ENCODE peak calls at places on chromosomes 5 and 9, in seven cellular contexts. G is IMR-90, F is adrenal gland, I is ovary, Y is tibial artery, R is lung, O is thoracic aorta. D is an unnamed sample.

GRCh38 chr5:72380491-72381274 is 60.5 kb downstream of the PTCD2 start:
- DNase-seq in I (no peak), F (peak; percentile 19), G (peak; percentile 42), R (no peak), O (no peak), Y (no peak), D (no peak)

GRCh38 chr9:112029921-112030444 is 133.4 kb downstream of the UGCG start:
- DNase-seq in Y (no peak), F (no peak), R (no peak), O (no peak), I (no peak), G (peak; percentile 84), D (no peak)

GRCh38 chr5:132228241-132229035 is 785 bp upstream of the P4HA2 start:
- DNase-seq in G (no peak), R (no peak), O (no peak), I (no peak), F (no peak), Y (no peak), D (no peak)

GRCh38 chr5:143417503-143418139 is 14.1 kb upstream of the NR3C1 start:
- DNase-seq in G (no peak), O (no peak), I (no peak), Y (no peak), F (no peak), R (no peak), D (no peak)

GRCh38 chr5:17314907-17315471 is 97.6 kb downstream of the BASP1 start:
- DNase-seq in G (no peak), R (no peak), Y (no peak), O (no peak), F (no peak), I (no peak), D (no peak)

GRCh38 chr5:103041071-103041676 is 78.8 kb downstream of the GIN1 start:
- DNase-seq in R (no peak), F (no peak), O (no peak), G (peak; percentile 65), I (no peak), Y (no peak), D (no peak)

GRCh38 chr5:32239385-32239784 is 65.3 kb upstream of the GOLPH3 start:
- DNase-seq in R (no peak), Y (no peak), I (no peak), O (no peak), F (no peak), G (no peak), D (no peak)

GRCh38 chr9:7212101-7212500 is 454.3 kb downstream of the KDM4C start:
- DNase-seq in I (no peak), O (no peak), R (no peak), Y (no peak), G (no peak), F (no peak), D (no peak)

GRCh38 chr5:6736524-6737042 is 23.4 kb downstream of the TENT4A start:
- DNase-seq in F (no peak), I (no peak), Y (no peak), G (no peak), R (no peak), O (no peak), D (no peak)

GRCh38 chr5:40842351-40842750 is 1.2 kb downstream of the CARD6 start:
- DNase-seq in I (no peak), O (no peak), Y (no peak), R (no peak), F (no peak), G (peak; percentile 71), D (no peak)

GRCh38 chr5:140348104-140348503 is 1.7 kb upstream of the HBEGF start:
- DNase-seq in O (no peak), I (no peak), Y (no peak), G (no peak), F (no peak), R (no peak), D (no peak)

GRCh38 chr5:93532370-93532769 is 48.6 kb downstream of the NR2F1-AS1 start:
- DNase-seq in O (no peak), G (peak; percentile 94), R (peak; percentile 69), F (peak; percentile 93), I (peak; percentile 95), Y (peak; percentile 83), D (peak; percentile 80)

GRCh38 chr9:76654575-76654974 is 109.7 kb upstream of the PCA3 start:
- DNase-seq in Y (no peak), F (no peak), R (no peak), O (no peak), G (peak; percentile 97), I (no peak), D (no peak)

GRCh38 chr5:83745821-83746220 is 25.2 kb upstream of the HAPLN1 start:
- DNase-seq in Y (no peak), F (no peak), G (peak; percentile 25), R (no peak), I (no peak), O (no peak), D (no peak)

GRCh38 chr9:132182609-132183073 is 20.8 kb downstream of the NTNG2 start:
- DNase-seq in F (no peak), O (no peak), I (no peak), G (no peak), Y (no peak), R (no peak), D (no peak)

GRCh38 chr5:41115281-41115680 is 44.1 kb upstream of the MROH2B start:
- DNase-seq in Y (no peak), I (no peak), O (no peak), G (peak; percentile 94), R (no peak), F (no peak), D (no peak)

GRCh38 chr9:109726122-109726521 is 53.9 kb upstream of the PALM2AKAP2 start:
- DNase-seq in G (no peak), O (no peak), Y (no peak), F (no peak), R (no peak), I (no peak), D (no peak)

GRCh38 chr5:169408735-169409134 is 107.8 kb upstream of the SLIT3 start:
- DNase-seq in Y (no peak), F (no peak), G (no peak), I (no peak), O (no peak), R (no peak), D (no peak)

GRCh38 chr5:102583663-102584062 is 84.9 kb upstream of the SLCO6A1 start:
- DNase-seq in G (peak; percentile 18), I (no peak), R (no peak), Y (no peak), O (no peak), F (no peak), D (no peak)

GRCh38 chr9:18058564-18058963 is 415.4 kb upstream of the ADAMTSL1 start:
- DNase-seq in F (no peak), I (no peak), Y (no peak), O (no peak), R (no peak), G (no peak), D (no peak)

GRCh38 chr9:115627511-115627910 is 509.6 kb upstream of the TNC start:
- DNase-seq in R (no peak), I (no peak), Y (no peak), F (no peak), G (no peak), O (no peak), D (no peak)

GRCh38 chr9:128422783-128423150 is 2.1 kb downstream of the CERCAM start:
- DNase-seq in I (no peak), O (no peak), G (no peak), F (no peak), Y (no peak), R (no peak), D (no peak)

GRCh38 chr9:128420651-128421473 is at the start of gene CERCAM:
- DNase-seq in F (peak; percentile 55), O (no peak), R (peak; percentile 33), G (peak; percentile 25), Y (peak; percentile 38), I (peak; percentile 69), D (no peak)

GRCh38 chr9:128420060-128420650 is 502 bp upstream of the CERCAM start:
- DNase-seq in Y (peak; percentile 67), F (peak; percentile 71), I (peak; percentile 75), O (no peak), R (peak; percentile 65), G (peak; percentile 45), D (peak; percentile 64)

GRCh38 chr9:128419061-128419925 is 1.4 kb upstream of the CERCAM start:
- DNase-seq in R (no peak), F (peak; percentile 47), I (no peak), O (no peak), Y (no peak), G (peak; percentile 30), D (no peak)

DNA sequence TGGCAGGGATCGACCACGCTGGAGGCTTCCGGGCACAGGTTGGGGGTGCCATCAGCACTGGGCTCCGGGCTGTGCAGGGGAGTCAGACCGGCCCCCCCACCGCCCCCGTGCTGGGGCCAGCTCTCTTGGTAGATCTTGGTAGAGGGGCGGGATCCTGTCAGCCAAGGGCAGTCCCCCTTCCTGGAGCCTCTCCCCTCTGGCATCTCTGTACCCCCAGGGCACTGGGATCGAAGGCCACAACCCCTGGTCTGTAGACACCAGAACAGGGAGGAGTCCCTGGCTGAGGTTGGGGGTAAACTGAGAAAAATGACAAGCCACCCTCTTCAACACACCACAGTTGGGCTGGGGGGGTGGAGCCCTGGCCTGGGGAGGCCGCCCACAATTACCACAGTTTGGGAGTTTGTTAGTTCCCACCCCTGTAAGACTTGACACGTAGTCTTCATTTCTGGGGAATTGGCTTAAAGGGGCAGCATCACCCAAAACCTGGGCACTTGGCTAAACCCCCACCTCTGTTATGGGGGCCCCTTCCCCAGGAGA is 885 bp downstream of the CERCAM start:
- DNase-seq in I (no peak), R (no peak), F (no peak), O (no peak), G (no peak), Y (peak; percentile 63), D (no peak)
- H3K27me3 ChIP-seq in I (no peaks in the 10 kb centered on the region), R (no peaks in the 10 kb centered on the region), F (no peaks in the 10 kb centered on the region), O (no peaks in the 10 kb centered on the region), G (peaks cover 3% of the 10 kb centered on the region), Y (no peaks in the 10 kb centered on the region), D (no peaks in the 10 kb centered on the region)

DNA sequence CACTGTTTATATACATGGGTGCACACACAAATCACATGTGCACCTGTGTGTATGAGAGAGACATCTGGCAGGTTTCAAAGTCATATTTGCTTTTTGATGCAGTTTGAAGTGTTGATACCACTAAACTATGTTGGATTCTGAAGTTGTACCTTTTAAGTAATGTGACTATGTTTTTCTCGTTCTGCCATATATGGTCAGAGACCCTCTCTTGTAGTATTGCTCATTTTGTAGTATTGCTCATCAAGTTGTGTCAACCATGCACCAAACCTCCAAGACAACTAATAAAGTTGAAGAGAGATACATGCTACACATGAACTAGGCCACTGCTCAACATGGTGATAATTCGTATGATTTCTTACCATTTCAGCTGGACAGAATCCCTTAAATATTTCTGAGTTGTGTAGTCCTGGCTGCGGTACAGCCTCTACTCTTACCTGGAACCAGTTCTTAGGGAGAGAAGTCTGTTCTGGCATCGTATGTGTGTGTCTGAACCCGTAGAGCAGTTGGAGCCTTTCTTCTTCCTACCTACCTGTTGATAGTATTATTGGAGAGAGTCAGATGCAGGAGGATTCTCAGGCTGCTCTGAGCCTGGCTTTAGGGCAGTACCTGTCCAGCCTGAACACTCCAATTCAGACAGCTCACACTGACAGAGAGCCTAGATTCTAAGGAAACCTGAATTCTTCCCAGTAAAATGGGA is 190.3 kb downstream of the CD180 start:
- DNase-seq in G (no peak), Y (no peak), O (no peak), I (no peak), F (no peak), R (no peak), D (no peak)
- H3K27me3 ChIP-seq in G (no peaks in the 10 kb centered on the region), Y (no peaks in the 10 kb centered on the region), O (no peaks in the 10 kb centered on the region), I (no peaks in the 10 kb centered on the region), F (no peaks in the 10 kb centered on the region), R (no peaks in the 10 kb centered on the region), D (no peaks in the 10 kb centered on the region)

GRCh38 chr9:68706579-68707201 is 1.6 kb downstream of the PIP5K1B start:
- DNase-seq in G (no peak), O (no peak), I (no peak), F (no peak), Y (no peak), R (no peak), D (no peak)
- H3K27me3 ChIP-seq in G (peaks cover 29% of the 10 kb centered on the region), O (no peaks in the 10 kb centered on the region), I (no peaks in the 10 kb centered on the region), F (no peaks in the 10 kb centered on the region), Y (no peaks in the 10 kb centered on the region), R (no peaks in the 10 kb centered on the region), D (no peaks in the 10 kb centered on the region)

GRCh38 chr9:34521406-34522045 is 1.3 kb downstream of the ENHO start:
- DNase-seq in R (no peak), O (no peak), F (no peak), G (no peak), Y (no peak), I (no peak), D (no peak)
- H3K27me3 ChIP-seq in R (no peaks in the 10 kb centered on the region), O (no peaks in the 10 kb centered on the region), F (no peaks in the 10 kb centered on the region), G (peaks cover 58% of the 10 kb centered on the region), Y (no peaks in the 10 kb centered on the region), I (no peaks in the 10 kb centered on the region), D (no peaks in the 10 kb centered on the region)